ENCODE peak calls at places on chromosome 18, in seven cellular contexts. A is astrocyte, E is mammary epithelial cell, V is IMR-90, F is HCT116, M is GM12878, U is H9. P is an unnamed sample.
A peak's percentile ranks its signal among the peaks of the same experiment; 100 is the strongest.

GRCh38 chr18:76380791-76381405 is 114.1 kb downstream of the ZNF516 start:
- DNase-seq in A (no peak), E (no peak), V (no peak), F (peak; percentile 35), M (no peak), U (peak; percentile 86), P (no peak)

GRCh38 chr18:61664413-61665084 is 228.3 kb downstream of the RNF152 start:
- DNase-seq in A (no peak), E (no peak), V (peak; percentile 18), F (no peak), M (no peak), U (no peak), P (no peak)

GRCh38 chr18:63322908-63323634 is 3.5 kb upstream of the BCL2 start:
- DNase-seq in A (peak; percentile 35), E (peak; percentile 46), V (peak; percentile 73), F (peak; percentile 61), M (no peak), U (peak; percentile 42), P (peak; percentile 85)

GRCh38 chr18:34947711-34948125 is 93.5 kb upstream of the MAPRE2 start:
- DNase-seq in A (peak; percentile 48), E (peak; percentile 11), V (peak; percentile 65), F (no peak), M (no peak), U (no peak), P (no peak)

GRCh38 chr18:26992920-26993319 is 127.4 kb upstream of the AQP4 start:
- DNase-seq in A (no peak), E (no peak), V (no peak), F (no peak), M (no peak), U (no peak), P (no peak)

GRCh38 chr18:35076556-35076955 is 35.3 kb downstream of the MAPRE2 start:
- DNase-seq in A (peak; percentile 93), E (peak; percentile 46), V (peak; percentile 84), F (no peak), M (no peak), U (no peak), P (peak; percentile 57)

GRCh38 chr18:23972416-23972815 is 42.1 kb upstream of the TTC39C start:
- DNase-seq in A (peak; percentile 18), E (peak; percentile 89), V (no peak), F (no peak), M (peak; percentile 39), U (no peak), P (no peak)

GRCh38 chr18:48547456-48548403 is 8.9 kb downstream of the CTIF start:
- DNase-seq in A (peak; percentile 85), E (peak; percentile 93), V (peak; percentile 90), F (no peak), M (no peak), U (peak; percentile 60), P (peak; percentile 97)

GRCh38 chr18:23872701-23873550 is 141.6 kb upstream of the TTC39C start:
- DNase-seq in A (no peak), E (peak; percentile 99), V (no peak), F (peak; percentile 85), M (no peak), U (peak; percentile 52), P (no peak)

DNA sequence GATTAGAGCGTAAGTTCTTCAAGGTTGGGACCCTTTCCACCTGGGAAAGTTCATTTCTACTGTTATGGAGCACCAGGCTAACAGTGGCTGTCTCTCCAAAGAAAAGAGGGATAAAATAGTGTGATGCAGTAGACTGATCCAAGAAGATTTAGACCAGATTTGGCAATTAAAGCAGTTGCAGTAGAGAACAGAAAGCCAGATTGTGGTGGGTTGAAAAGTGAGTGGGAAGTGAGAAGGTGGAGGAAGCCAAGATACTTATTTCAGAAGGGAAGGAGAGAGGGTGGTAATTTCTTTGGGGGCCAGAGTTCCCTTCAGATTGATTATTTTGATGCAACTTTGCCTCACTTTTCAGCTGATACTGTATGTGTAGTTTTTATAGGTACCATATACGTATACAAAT is 8.0 kb downstream of the MYL12B start:
- DNase-seq in A (no peak), E (no peak), V (no peak), F (no peak), M (no peak), U (no peak), P (no peak)
- H4K20me1 ChIP-seq in A (peaks cover 96% of the 10 kb centered on the region), E (peaks cover 34% of the 10 kb centered on the region), V (peaks cover 93% of the 10 kb centered on the region), F (peaks cover 44% of the 10 kb centered on the region), M (no peaks in the 10 kb centered on the region), U (no peaks in the 10 kb centered on the region), P (peaks cover 83% of the 10 kb centered on the region)

GRCh38 chr18:58865714-58866113 is 1.0 kb downstream of the ZNF532 start:
- DNase-seq in A (no peak), E (no peak), V (no peak), F (no peak), M (no peak), U (no peak), P (no peak)

GRCh38 chr18:58865009-58865345 is 300 bp downstream of the ZNF532 start:
- DNase-seq in A (no peak), E (no peak), V (no peak), F (no peak), M (no peak), U (no peak), P (no peak)

GRCh38 chr18:58868440-58868839 is 3.8 kb downstream of the ZNF532 start:
- DNase-seq in A (no peak), E (no peak), V (no peak), F (no peak), M (no peak), U (no peak), P (peak; percentile 42)

GRCh38 chr18:58866261-58867232 is 1.9 kb downstream of the ZNF532 start:
- DNase-seq in A (no peak), E (no peak), V (no peak), F (no peak), M (no peak), U (no peak), P (peak; percentile 91)

GRCh38 chr18:58867281-58867961 is 2.7 kb downstream of the ZNF532 start:
- DNase-seq in A (peak; percentile 70), E (peak; percentile 88), V (no peak), F (no peak), M (no peak), U (peak; percentile 88), P (peak; percentile 62)
- H4K20me1 ChIP-seq in A (peaks cover 18% of the 10 kb centered on the region), E (no peaks in the 10 kb centered on the region), V (no peaks in the 10 kb centered on the region), F (no peaks in the 10 kb centered on the region), M (no peaks in the 10 kb centered on the region), U (no peaks in the 10 kb centered on the region), P (peaks cover 6% of the 10 kb centered on the region)

GRCh38 chr18:9140984-9141383 is 4.4 kb downstream of the ANKRD12 start:
- DNase-seq in A (no peak), E (no peak), V (no peak), F (no peak), M (no peak), U (no peak), P (no peak)
- H4K20me1 ChIP-seq in A (peaks cover 56% of the 10 kb centered on the region), E (no peaks in the 10 kb centered on the region), V (peaks cover 58% of the 10 kb centered on the region), F (no peaks in the 10 kb centered on the region), M (no peaks in the 10 kb centered on the region), U (peaks cover 3% of the 10 kb centered on the region), P (peaks cover 9% of the 10 kb centered on the region)

DNA sequence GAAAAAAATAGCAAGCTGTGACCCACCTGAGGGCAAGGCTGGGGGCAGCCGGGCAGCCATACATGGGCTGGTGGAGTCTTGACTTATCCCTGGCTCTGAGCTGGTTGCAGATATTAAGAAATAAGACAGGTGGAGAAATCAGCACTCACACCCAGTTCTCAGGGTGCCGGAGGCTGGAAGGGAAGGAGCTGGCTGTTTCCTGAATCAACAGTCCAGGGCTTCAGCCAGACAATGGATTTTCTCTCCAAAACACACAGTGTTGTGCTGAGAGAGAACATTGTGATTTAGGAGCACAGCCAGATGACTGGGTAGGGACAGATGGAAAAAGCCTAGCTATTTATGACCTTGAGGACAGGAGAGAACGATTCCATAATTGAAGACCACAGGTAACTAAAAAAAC is 208.8 kb downstream of the LDLRAD4 start:
- DNase-seq in A (no peak), E (no peak), V (no peak), F (no peak), M (no peak), U (no peak), P (no peak)
- H4K20me1 ChIP-seq in A (no peaks in the 10 kb centered on the region), E (no peaks in the 10 kb centered on the region), V (no peaks in the 10 kb centered on the region), F (no peaks in the 10 kb centered on the region), M (no peaks in the 10 kb centered on the region), U (no peaks in the 10 kb centered on the region), P (no peaks in the 10 kb centered on the region)

DNA sequence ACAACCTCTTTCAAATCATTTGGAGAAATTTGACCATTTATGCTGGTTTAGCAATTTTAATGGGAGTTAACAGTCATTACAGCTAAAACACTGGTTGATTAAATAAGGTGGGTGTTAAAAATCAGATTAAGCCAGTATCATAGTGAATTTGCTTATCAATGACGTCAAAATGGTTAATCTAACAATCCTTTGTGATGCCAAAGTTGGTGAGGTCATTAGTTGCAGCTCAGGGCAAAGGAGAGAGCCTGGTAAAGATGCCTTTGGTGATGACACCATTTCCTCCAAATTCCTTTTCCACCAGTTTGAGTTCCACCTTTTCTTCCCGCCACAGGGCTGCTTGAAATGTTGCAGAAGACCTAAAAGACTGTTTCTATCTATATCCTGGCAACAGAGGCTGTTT is 757.1 kb upstream of the PIK3C3 start:
- DNase-seq in A (no peak), E (no peak), V (no peak), F (no peak), M (no peak), U (no peak), P (no peak)
- H4K20me1 ChIP-seq in A (no peaks in the 10 kb centered on the region), E (no peaks in the 10 kb centered on the region), V (no peaks in the 10 kb centered on the region), F (no peaks in the 10 kb centered on the region), M (no peaks in the 10 kb centered on the region), U (no peaks in the 10 kb centered on the region), P (no peaks in the 10 kb centered on the region)

P was measured in osteoblast.